ENCODE peak calls at places on chromosomes 6 and 20, in nine cellular contexts. T is HCT116, S is breast epithelium, L is prostate gland, Q is K562, Y is esophagus muscularis mucosa, N is suprapubic skin, C is GM23338, P is Panc1. F is an unnamed sample.

GRCh38 chr6:1986454-1987243 is 258.8 kb downstream of the GMDS start:
- DNase-seq in S (no peak), L (no peak), T (no peak), P (no peak), Q (no peak), C (no peak), Y (no peak), N (no peak), F (no peak)

GRCh38 chr6:32174416-32174815 is 1.5 kb downstream of the AGPAT1 start:
- DNase-seq in L (no peak), S (no peak), Y (no peak), P (no peak), T (no peak), N (no peak), Q (no peak), C (no peak), F (no peak)

GRCh38 chr6:56347526-56347925 is 100.1 kb upstream of the COL21A1 start:
- DNase-seq in N (no peak), S (no peak), Q (no peak), L (no peak), P (no peak), T (no peak), Y (no peak), C (no peak), F (no peak)

GRCh38 chr6:26272171-26272631 is 92.8 kb upstream of the BTN3A2 start:
- DNase-seq in P (no peak), L (no peak), Q (no peak), Y (no peak), N (peak; percentile 79), S (peak; percentile 55), C (peak; percentile 77), T (no peak), F (no peak)

GRCh38 chr6:136736281-136736960 is 55.9 kb downstream of the MAP3K5 start:
- DNase-seq in S (no peak), N (no peak), Y (no peak), Q (no peak), L (no peak), P (no peak), T (no peak), C (no peak), F (no peak)

GRCh38 chr6:1678966-1679690 is 69.4 kb downstream of the FOXC1 start:
- DNase-seq in Y (no peak), Q (no peak), S (peak; percentile 21), T (no peak), N (no peak), P (no peak), C (no peak), L (peak; percentile 24), F (no peak)

GRCh38 chr6:28988536-28989415 is 16.3 kb downstream of the ZNF311 start:
- DNase-seq in N (no peak), L (no peak), S (no peak), Q (peak; percentile 70), P (no peak), T (peak; percentile 73), Y (no peak), C (peak; percentile 97), F (peak; percentile 83)

GRCh38 chr20:38339993-38340392 is 6.3 kb upstream of the LBP start:
- DNase-seq in Y (no peak), N (no peak), L (no peak), Q (no peak), C (no peak), S (no peak), T (no peak), P (no peak), F (no peak)

GRCh38 chr6:155495011-155495768 is 39.6 kb upstream of the NOX3 start:
- DNase-seq in Y (no peak), Q (no peak), P (no peak), S (no peak), C (peak; percentile 74), L (no peak), T (no peak), N (no peak), F (peak; percentile 3)

GRCh38 chr20:17499041-17499440 is 32.1 kb downstream of the BFSP1 start:
- DNase-seq in N (no peak), T (no peak), P (no peak), Q (no peak), Y (no peak), C (no peak), L (no peak), S (no peak), F (no peak)

GRCh38 chr6:3722211-3722621 is 29.3 kb downstream of the PXDC1 start:
- DNase-seq in Y (no peak), N (no peak), T (no peak), P (no peak), S (no peak), L (no peak), C (peak; percentile 35), Q (no peak), F (no peak)

GRCh38 chr6:29294499-29294914 is 7.0 kb upstream of the OR14J1 start:
- DNase-seq in N (no peak), C (peak; percentile 6), Q (no peak), S (no peak), Y (no peak), L (no peak), T (no peak), P (no peak), F (no peak)

GRCh38 chr6:55276745-55277627 is 50.3 kb upstream of the GFRAL start:
- DNase-seq in L (peak; percentile 36), Y (no peak), C (peak; percentile 79), Q (peak; percentile 6), S (no peak), N (no peak), T (peak; percentile 58), P (peak; percentile 42), F (peak; percentile 10)

GRCh38 chr6:162726997-162727346 is 594 bp downstream of the PRKN start:
- DNase-seq in P (no peak), C (no peak), N (no peak), Q (no peak), S (no peak), L (peak; percentile 5), Y (no peak), T (no peak), F (no peak)

GRCh38 chr6:42890311-42891198 is 11.1 kb downstream of the RPL7L1 start:
- DNase-seq in S (peak; percentile 84), N (peak; percentile 94), Y (peak; percentile 95), C (peak; percentile 98), Q (no peak), P (peak; percentile 90), L (peak; percentile 91), T (peak; percentile 89), F (peak; percentile 88)

GRCh38 chr6:84442241-84442640 is 214.8 kb upstream of the CEP162 start:
- DNase-seq in N (peak; percentile 50), L (no peak), Y (no peak), T (no peak), Q (no peak), C (no peak), S (no peak), P (no peak), F (no peak)

GRCh38 chr6:113411006-113411405 is 446.1 kb upstream of the MARCKS start:
- DNase-seq in Q (no peak), N (no peak), Y (no peak), T (no peak), L (no peak), S (no peak), C (no peak), P (no peak), F (peak; percentile 13)

GRCh38 chr20:3805594-3806264 is 9.6 kb downstream of the CDC25B start:
- DNase-seq in L (no peak), C (no peak), Q (peak; percentile 55), T (no peak), S (no peak), N (peak; percentile 61), Y (no peak), P (no peak), F (no peak)

GRCh38 chr6:1607557-1608221 is 2.0 kb upstream of the FOXC1 start:
- DNase-seq in T (no peak), S (peak; percentile 19), Q (no peak), C (peak; percentile 94), Y (no peak), N (no peak), P (no peak), L (no peak), F (no peak)

GRCh38 chr20:58996226-58996611 is 10.8 kb downstream of the CTSZ start:
- DNase-seq in Q (no peak), S (no peak), N (no peak), C (no peak), Y (no peak), P (no peak), L (no peak), T (no peak), F (no peak)
- TF ChIP-seq POLR2AphosphoS5 in Q (peak; percentile 27), S (no peak), N (no peak), C (no peak), Y (no peak), P (no peak), L (no peak), T (no peak), F (no peak)

DNA sequence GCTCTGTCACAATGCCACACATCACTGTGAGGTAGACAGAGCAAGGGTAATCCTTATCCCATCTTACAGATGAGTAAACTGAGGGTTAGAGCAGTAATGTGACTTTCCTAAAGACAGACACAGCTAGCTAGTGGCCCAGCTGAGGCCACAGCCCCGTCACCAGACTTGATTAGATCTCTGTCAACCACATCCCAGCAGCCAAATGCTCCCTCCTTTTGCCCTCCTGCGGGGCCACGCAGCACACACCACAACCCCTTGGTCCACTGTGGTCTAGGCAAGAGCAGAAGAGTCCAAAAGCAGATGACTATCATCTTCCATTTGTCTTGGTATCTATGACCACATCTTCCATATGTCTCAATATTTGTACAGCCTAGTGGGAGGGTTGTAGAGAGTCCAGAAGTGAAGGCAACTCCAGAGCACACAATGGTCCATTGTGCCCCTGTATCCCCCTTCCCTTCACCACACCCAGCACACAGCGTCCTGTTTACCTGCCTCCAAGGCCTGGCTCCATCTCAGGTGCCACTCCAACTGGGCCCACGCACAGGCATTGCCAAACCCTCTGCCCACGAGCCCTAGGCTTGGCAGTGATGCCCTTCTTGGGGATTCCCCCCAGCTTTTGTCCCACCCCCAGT is 47.1 kb upstream of the FOXP4 start:
- DNase-seq in T (no peak), Q (no peak), P (no peak), S (peak; percentile 83), L (peak; percentile 58), Y (no peak), N (no peak), C (no peak), F (no peak)
- H3K27me3 ChIP-seq in T (no peaks in the 10 kb centered on the region), Q (peaks cover 24% of the 10 kb centered on the region), P (peaks cover 2% of the 10 kb centered on the region), S (no peaks in the 10 kb centered on the region), L (no peaks in the 10 kb centered on the region), Y (no peaks in the 10 kb centered on the region), N (peaks cover 24% of the 10 kb centered on the region), C (peaks cover 88% of the 10 kb centered on the region), F (peaks cover 33% of the 10 kb centered on the region)

GRCh38 chr6:9095671-9096260 is 660.4 kb upstream of the SLC35B3 start:
- DNase-seq in T (no peak), N (no peak), Y (no peak), C (no peak), S (no peak), P (no peak), L (no peak), Q (no peak), F (no peak)
- TF ChIP-seq POLR2AphosphoS5 in T (no peak), N (no peak), Y (no peak), C (no peak), S (no peak), P (no peak), L (no peak), Q (no peak), F (no peak)

DNA sequence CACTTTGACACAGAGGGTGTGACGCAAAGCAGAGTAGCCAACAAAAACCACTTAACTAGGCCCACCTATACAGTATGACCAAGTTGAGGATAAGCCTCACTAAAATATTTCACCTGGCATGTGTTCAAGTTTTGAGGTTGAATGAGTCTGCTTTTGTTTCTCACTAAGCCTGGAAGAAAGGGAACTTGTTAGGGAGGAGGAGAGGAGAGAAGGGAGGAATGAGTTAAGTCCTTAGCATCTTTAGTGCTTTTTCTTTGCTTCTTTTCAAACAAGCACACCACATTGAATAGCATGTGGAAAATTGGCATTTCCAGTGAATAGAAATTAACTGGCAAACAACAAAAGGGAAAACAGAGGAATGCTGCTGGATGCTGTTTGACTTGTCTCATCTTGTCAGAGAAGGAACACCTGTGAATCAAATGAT is 461.9 kb downstream of the GJA1 start:
- DNase-seq in T (no peak), C (peak; percentile 7), Y (no peak), N (no peak), L (no peak), P (no peak), S (no peak), Q (no peak), F (no peak)
- H3K27me3 ChIP-seq in T (no peaks in the 10 kb centered on the region), C (no peaks in the 10 kb centered on the region), Y (no peaks in the 10 kb centered on the region), N (no peaks in the 10 kb centered on the region), L (no peaks in the 10 kb centered on the region), P (no peaks in the 10 kb centered on the region), S (no peaks in the 10 kb centered on the region), Q (no peaks in the 10 kb centered on the region), F (no peaks in the 10 kb centered on the region)

F was measured in HL-60.